ENCODE peak calls at places on chromosomes 3 and 15, in seven cellular contexts. One of them, this sample, is unnamed.

GRCh38 chr3:17752441-17752840 is 10.0 kb upstream of the TBC1D5 start:
- DNase-seq in CD4-positive, alpha-beta memory T cell: no peak
- DNase-seq in body of pancreas: no peak
- DNase-seq in effector memory CD4-positive, alpha-beta T cell: no peak
- DNase-seq in neural progenitor cell: no peak
- DNase-seq in right atrium auricular region: no peak
- DNase-seq in HCT116: no peak
- DNase-seq in this sample: no peak

GRCh38 chr3:158452324-158452723 is 118.7 kb upstream of the MLF1 start:
- DNase-seq in right atrium auricular region: no peak
- DNase-seq in HCT116: no peak
- DNase-seq in neural progenitor cell: no peak
- DNase-seq in body of pancreas: no peak
- DNase-seq in CD4-positive, alpha-beta memory T cell: no peak
- DNase-seq in effector memory CD4-positive, alpha-beta T cell: no peak
- DNase-seq in this sample: no peak

GRCh38 chr3:14238936-14239335 is 60.3 kb downstream of the LSM3 start:
- DNase-seq in CD4-positive, alpha-beta memory T cell: no peak
- DNase-seq in neural progenitor cell: no peak
- DNase-seq in HCT116: no peak
- DNase-seq in right atrium auricular region: no peak
- DNase-seq in body of pancreas: no peak
- DNase-seq in effector memory CD4-positive, alpha-beta T cell: no peak
- DNase-seq in this sample: no peak

GRCh38 chr15:43184407-43185160 is 619 bp upstream of the CCNDBP1 start:
- DNase-seq in effector memory CD4-positive, alpha-beta T cell: no peak
- DNase-seq in right atrium auricular region: no peak
- DNase-seq in body of pancreas: no peak
- DNase-seq in CD4-positive, alpha-beta memory T cell: no peak
- DNase-seq in HCT116: no peak
- DNase-seq in neural progenitor cell: no peak
- DNase-seq in this sample: peak; percentile 19

GRCh38 chr3:184796551-184796950 is 15.4 kb upstream of the VPS8 start:
- DNase-seq in body of pancreas: no peak
- DNase-seq in effector memory CD4-positive, alpha-beta T cell: no peak
- DNase-seq in HCT116: no peak
- DNase-seq in CD4-positive, alpha-beta memory T cell: no peak
- DNase-seq in right atrium auricular region: peak; percentile 50
- DNase-seq in neural progenitor cell: no peak
- DNase-seq in this sample: no peak

GRCh38 chr15:60721706-60722105 is 242.8 kb upstream of the ICE2 start:
- DNase-seq in CD4-positive, alpha-beta memory T cell: no peak
- DNase-seq in HCT116: no peak
- DNase-seq in neural progenitor cell: no peak
- DNase-seq in right atrium auricular region: no peak
- DNase-seq in effector memory CD4-positive, alpha-beta T cell: no peak
- DNase-seq in body of pancreas: no peak
- DNase-seq in this sample: no peak

GRCh38 chr15:101698314-101698713 is 26.0 kb downstream of the TARS3 start:
- DNase-seq in effector memory CD4-positive, alpha-beta T cell: no peak
- DNase-seq in right atrium auricular region: no peak
- DNase-seq in neural progenitor cell: no peak
- DNase-seq in HCT116: no peak
- DNase-seq in body of pancreas: no peak
- DNase-seq in CD4-positive, alpha-beta memory T cell: no peak
- DNase-seq in this sample: no peak

GRCh38 chr3:170426240-170426797 is 7.7 kb downstream of the CLDN11 start:
- DNase-seq in HCT116: no peak
- DNase-seq in neural progenitor cell: peak; percentile 31
- DNase-seq in body of pancreas: no peak
- DNase-seq in CD4-positive, alpha-beta memory T cell: no peak
- DNase-seq in right atrium auricular region: no peak
- DNase-seq in effector memory CD4-positive, alpha-beta T cell: no peak
- DNase-seq in this sample: no peak

GRCh38 chr3:51535146-51536019 is 3.1 kb upstream of the RAD54L2 start:
- DNase-seq in effector memory CD4-positive, alpha-beta T cell: no peak
- DNase-seq in neural progenitor cell: no peak
- DNase-seq in CD4-positive, alpha-beta memory T cell: no peak
- DNase-seq in right atrium auricular region: no peak
- DNase-seq in HCT116: no peak
- DNase-seq in body of pancreas: no peak
- DNase-seq in this sample: no peak

GRCh38 chr3:15361494-15362214 is 29.3 kb upstream of the SH3BP5 start:
- DNase-seq in CD4-positive, alpha-beta memory T cell: no peak
- DNase-seq in right atrium auricular region: no peak
- DNase-seq in HCT116: no peak
- DNase-seq in neural progenitor cell: peak; percentile 66
- DNase-seq in effector memory CD4-positive, alpha-beta T cell: no peak
- DNase-seq in body of pancreas: no peak
- DNase-seq in this sample: peak; percentile 8

GRCh38 chr3:123421353-123422174 is 27.3 kb downstream of the ADCY5 start:
- DNase-seq in body of pancreas: peak; percentile 60
- DNase-seq in effector memory CD4-positive, alpha-beta T cell: no peak
- DNase-seq in right atrium auricular region: no peak
- DNase-seq in HCT116: no peak
- DNase-seq in neural progenitor cell: no peak
- DNase-seq in CD4-positive, alpha-beta memory T cell: no peak
- DNase-seq in this sample: no peak

GRCh38 chr15:57780461-57780860 is 73.9 kb downstream of the POLR2M start:
- DNase-seq in body of pancreas: no peak
- DNase-seq in CD4-positive, alpha-beta memory T cell: no peak
- DNase-seq in neural progenitor cell: no peak
- DNase-seq in effector memory CD4-positive, alpha-beta T cell: no peak
- DNase-seq in right atrium auricular region: no peak
- DNase-seq in HCT116: no peak
- DNase-seq in this sample: no peak

GRCh38 chr3:87771338-87772059 is 287.3 kb downstream of the CGGBP1 start:
- DNase-seq in effector memory CD4-positive, alpha-beta T cell: no peak
- DNase-seq in CD4-positive, alpha-beta memory T cell: peak; percentile 36
- DNase-seq in right atrium auricular region: no peak
- DNase-seq in neural progenitor cell: peak; percentile 51
- DNase-seq in HCT116: peak; percentile 13
- DNase-seq in body of pancreas: peak; percentile 35
- DNase-seq in this sample: peak; percentile 55

GRCh38 chr3:24117508-24117907 is 172.4 kb downstream of the NR1D2 start:
- DNase-seq in right atrium auricular region: no peak
- DNase-seq in effector memory CD4-positive, alpha-beta T cell: no peak
- DNase-seq in CD4-positive, alpha-beta memory T cell: no peak
- DNase-seq in body of pancreas: no peak
- DNase-seq in neural progenitor cell: no peak
- DNase-seq in HCT116: no peak
- DNase-seq in this sample: no peak

GRCh38 chr3:16441306-16441898 is 72.1 kb downstream of the RFTN1 start:
- DNase-seq in effector memory CD4-positive, alpha-beta T cell: no peak
- DNase-seq in CD4-positive, alpha-beta memory T cell: no peak
- DNase-seq in right atrium auricular region: no peak
- DNase-seq in body of pancreas: no peak
- DNase-seq in neural progenitor cell: no peak
- DNase-seq in HCT116: no peak
- DNase-seq in this sample: no peak

GRCh38 chr3:49013738-49014660 is 4.4 kb downstream of the DALRD3 start:
- DNase-seq in body of pancreas: peak; percentile 65
- DNase-seq in effector memory CD4-positive, alpha-beta T cell: peak; percentile 29
- DNase-seq in neural progenitor cell: no peak
- DNase-seq in CD4-positive, alpha-beta memory T cell: peak; percentile 39
- DNase-seq in HCT116: no peak
- DNase-seq in right atrium auricular region: no peak
- DNase-seq in this sample: peak; percentile 29

GRCh38 chr3:3172627-3173026 is 6.9 kb downstream of the CRBN start:
- DNase-seq in CD4-positive, alpha-beta memory T cell: peak; percentile 38
- DNase-seq in neural progenitor cell: no peak
- DNase-seq in right atrium auricular region: no peak
- DNase-seq in effector memory CD4-positive, alpha-beta T cell: no peak
- DNase-seq in HCT116: no peak
- DNase-seq in body of pancreas: no peak
- DNase-seq in this sample: no peak

GRCh38 chr3:27454461-27454860 is 29.7 kb downstream of the SLC4A7 start:
- DNase-seq in CD4-positive, alpha-beta memory T cell: no peak
- DNase-seq in right atrium auricular region: no peak
- DNase-seq in body of pancreas: no peak
- DNase-seq in HCT116: no peak
- DNase-seq in effector memory CD4-positive, alpha-beta T cell: no peak
- DNase-seq in neural progenitor cell: no peak
- DNase-seq in this sample: no peak
- H3K4me3 ChIP-seq in CD4-positive, alpha-beta memory T cell: no peak overlapping the region
- H3K4me3 ChIP-seq in right atrium auricular region: no peak overlapping the region
- H3K4me3 ChIP-seq in body of pancreas: no peak overlapping the region
- H3K4me3 ChIP-seq in HCT116: no peak overlapping the region
- H3K4me3 ChIP-seq in effector memory CD4-positive, alpha-beta T cell: no peak overlapping the region
- H3K4me3 ChIP-seq in neural progenitor cell: no peak overlapping the region
- H3K4me3 ChIP-seq in this sample: peak overlapping the region; percentile 46

GRCh38 chr3:189567772-189568420 is 63.3 kb upstream of the TP63 start:
- DNase-seq in body of pancreas: no peak
- DNase-seq in right atrium auricular region: no peak
- DNase-seq in HCT116: no peak
- DNase-seq in effector memory CD4-positive, alpha-beta T cell: no peak
- DNase-seq in neural progenitor cell: no peak
- DNase-seq in CD4-positive, alpha-beta memory T cell: no peak
- DNase-seq in this sample: no peak
- H3K4me1 ChIP-seq in body of pancreas: no peaks in the 10 kb centered on the region
- H3K4me1 ChIP-seq in right atrium auricular region: no peaks in the 10 kb centered on the region
- H3K4me1 ChIP-seq in HCT116: peaks cover 7% of the 10 kb centered on the region
- H3K4me1 ChIP-seq in effector memory CD4-positive, alpha-beta T cell: no peaks in the 10 kb centered on the region
- H3K4me1 ChIP-seq in neural progenitor cell: no peaks in the 10 kb centered on the region
- H3K4me1 ChIP-seq in CD4-positive, alpha-beta memory T cell: peaks cover 10% of the 10 kb centered on the region
- H3K4me1 ChIP-seq in this sample: no peaks in the 10 kb centered on the region

DNA sequence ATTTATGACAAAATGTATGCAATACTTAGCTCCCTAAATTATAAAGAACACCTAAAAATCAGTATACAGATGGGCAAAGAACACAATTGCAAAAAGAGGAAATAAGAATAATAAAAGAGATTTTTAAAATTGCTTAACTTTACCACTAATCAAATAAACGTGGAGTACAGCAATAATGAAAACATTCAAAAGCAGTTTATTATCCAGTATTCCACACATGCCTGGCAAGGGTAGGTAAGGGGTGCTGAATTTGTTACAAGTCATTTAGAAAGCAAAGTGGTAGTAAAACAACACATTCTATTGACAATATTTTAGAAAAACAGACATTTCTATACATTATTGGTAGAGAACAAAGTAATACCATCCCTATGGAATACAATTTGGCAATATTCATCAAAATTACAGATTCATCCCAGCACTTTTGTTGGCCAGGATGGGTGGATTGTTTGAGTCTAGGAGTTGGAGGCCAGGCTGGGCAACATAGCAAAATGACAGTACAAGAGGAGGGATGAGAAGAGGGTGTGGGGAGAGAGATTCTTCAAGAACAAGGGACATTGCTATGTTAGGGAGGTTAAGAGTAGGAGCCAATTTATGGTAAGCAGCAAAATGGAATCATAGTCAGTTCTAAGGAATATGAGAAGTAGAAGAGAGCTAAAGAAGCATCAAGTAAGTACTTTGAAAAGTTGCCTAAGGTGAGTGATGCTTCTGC is 3.7 kb upstream of the ACKR4 start:
- DNase-seq in CD4-positive, alpha-beta memory T cell: no peak
- DNase-seq in HCT116: no peak
- DNase-seq in effector memory CD4-positive, alpha-beta T cell: no peak
- DNase-seq in body of pancreas: no peak
- DNase-seq in right atrium auricular region: no peak
- DNase-seq in neural progenitor cell: no peak
- DNase-seq in this sample: no peak
- H3K27ac ChIP-seq in CD4-positive, alpha-beta memory T cell: no peak overlapping the region
- H3K27ac ChIP-seq in HCT116: no peak overlapping the region
- H3K27ac ChIP-seq in effector memory CD4-positive, alpha-beta T cell: no peak overlapping the region
- H3K27ac ChIP-seq in body of pancreas: no peak overlapping the region
- H3K27ac ChIP-seq in right atrium auricular region: no peak overlapping the region
- H3K27ac ChIP-seq in neural progenitor cell: no peak overlapping the region
- H3K27ac ChIP-seq in this sample: no peak overlapping the region

GRCh38 chr15:52804526-52805081 is 14.5 kb upstream of the ONECUT1 start:
- DNase-seq in right atrium auricular region: no peak
- DNase-seq in CD4-positive, alpha-beta memory T cell: no peak
- DNase-seq in neural progenitor cell: peak; percentile 57
- DNase-seq in body of pancreas: no peak
- DNase-seq in HCT116: no peak
- DNase-seq in effector memory CD4-positive, alpha-beta T cell: no peak
- DNase-seq in this sample: no peak

GRCh38 chr15:52802110-52802509 is 12.0 kb upstream of the ONECUT1 start:
- DNase-seq in right atrium auricular region: no peak
- DNase-seq in neural progenitor cell: no peak
- DNase-seq in effector memory CD4-positive, alpha-beta T cell: no peak
- DNase-seq in body of pancreas: no peak
- DNase-seq in HCT116: no peak
- DNase-seq in CD4-positive, alpha-beta memory T cell: no peak
- DNase-seq in this sample: no peak

GRCh38 chr15:52801748-52802085 is 11.6 kb upstream of the ONECUT1 start:
- DNase-seq in effector memory CD4-positive, alpha-beta T cell: no peak
- DNase-seq in body of pancreas: no peak
- DNase-seq in neural progenitor cell: peak; percentile 36
- DNase-seq in HCT116: no peak
- DNase-seq in CD4-positive, alpha-beta memory T cell: no peak
- DNase-seq in right atrium auricular region: no peak
- DNase-seq in this sample: no peak

GRCh38 chr15:52805351-52806283 is 15.5 kb upstream of the ONECUT1 start:
- DNase-seq in right atrium auricular region: no peak
- DNase-seq in CD4-positive, alpha-beta memory T cell: no peak
- DNase-seq in neural progenitor cell: peak; percentile 87
- DNase-seq in effector memory CD4-positive, alpha-beta T cell: no peak
- DNase-seq in body of pancreas: peak; percentile 61
- DNase-seq in HCT116: no peak
- DNase-seq in this sample: no peak

GRCh38 chr15:52803543-52804306 is 13.6 kb upstream of the ONECUT1 start:
- DNase-seq in CD4-positive, alpha-beta memory T cell: no peak
- DNase-seq in HCT116: no peak
- DNase-seq in effector memory CD4-positive, alpha-beta T cell: no peak
- DNase-seq in right atrium auricular region: no peak
- DNase-seq in neural progenitor cell: peak; percentile 73
- DNase-seq in body of pancreas: peak; percentile 56
- DNase-seq in this sample: no peak
- H3K4me3 ChIP-seq in CD4-positive, alpha-beta memory T cell: no peak overlapping the region
- H3K4me3 ChIP-seq in HCT116: no peak overlapping the region
- H3K4me3 ChIP-seq in effector memory CD4-positive, alpha-beta T cell: peak overlapping the region; percentile 18
- H3K4me3 ChIP-seq in right atrium auricular region: peak overlapping the region; percentile 12
- H3K4me3 ChIP-seq in neural progenitor cell: peak overlapping the region; percentile 54
- H3K4me3 ChIP-seq in body of pancreas: no peak overlapping the region
- H3K4me3 ChIP-seq in this sample: no peak overlapping the region

DNA sequence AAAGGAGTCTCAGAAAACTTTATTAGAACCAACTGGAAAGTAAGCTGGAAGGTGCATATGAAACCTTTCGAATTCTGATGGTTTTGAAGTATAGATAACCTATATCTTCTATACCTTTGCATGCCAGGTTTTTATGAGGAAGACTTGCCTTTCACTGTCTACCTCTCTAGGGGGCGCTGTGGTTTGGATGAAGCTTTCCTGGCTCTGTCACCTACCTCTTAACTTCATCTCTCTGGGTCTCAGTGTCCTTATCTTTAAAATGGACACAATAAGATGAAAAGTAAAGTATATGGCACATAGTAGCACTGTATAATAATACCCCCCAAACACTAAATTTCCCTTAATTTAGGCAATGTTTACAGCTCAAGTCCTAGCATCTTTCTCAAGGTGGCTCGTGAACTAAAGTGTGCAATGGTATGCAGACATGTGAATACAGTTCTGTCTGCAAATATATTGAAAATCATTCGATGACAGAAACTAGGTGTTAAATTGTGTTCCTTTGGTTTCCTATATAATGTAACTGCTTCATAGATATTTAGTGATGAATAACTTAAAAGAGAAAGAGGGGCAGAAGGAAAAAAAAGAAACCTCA is 314.3 kb downstream of the CHST2 start:
- DNase-seq in right atrium auricular region: no peak
- DNase-seq in CD4-positive, alpha-beta memory T cell: no peak
- DNase-seq in body of pancreas: no peak
- DNase-seq in effector memory CD4-positive, alpha-beta T cell: no peak
- DNase-seq in HCT116: peak; percentile 8
- DNase-seq in neural progenitor cell: peak; percentile 24
- DNase-seq in this sample: no peak
- H3K4me1 ChIP-seq in right atrium auricular region: no peaks in the 10 kb centered on the region
- H3K4me1 ChIP-seq in CD4-positive, alpha-beta memory T cell: no peaks in the 10 kb centered on the region
- H3K4me1 ChIP-seq in body of pancreas: no peaks in the 10 kb centered on the region
- H3K4me1 ChIP-seq in effector memory CD4-positive, alpha-beta T cell: no peaks in the 10 kb centered on the region
- H3K4me1 ChIP-seq in HCT116: no peaks in the 10 kb centered on the region
- H3K4me1 ChIP-seq in neural progenitor cell: no peaks in the 10 kb centered on the region
- H3K4me1 ChIP-seq in this sample: no peaks in the 10 kb centered on the region